ENCODE peak calls at places on chromosome 18, in five cellular contexts. I, Z, T, A and W are unnamed samples.

GRCh38 chr18:72948439-72948838 is 80.7 kb upstream of the NETO1 start:
- DNase-seq in I (no peak), Z (no peak), T (no peak), A (no peak), W (no peak)

GRCh38 chr18:3511980-3512379 is 62.0 kb downstream of the TGIF1 start:
- DNase-seq in I (no peak), Z (no peak), T (peak; percentile 86), A (no peak), W (no peak)

GRCh38 chr18:59787998-59788875 is 91.0 kb upstream of the CCBE1 start:
- DNase-seq in I (no peak), Z (peak; percentile 35), T (peak; percentile 77), A (no peak), W (no peak)

GRCh38 chr18:39341106-39341505 is 1775.5 kb upstream of the CELF4 start:
- DNase-seq in I (no peak), Z (no peak), T (no peak), A (no peak), W (no peak)

GRCh38 chr18:31102941-31103340 is 720 bp upstream of the DSC2 start:
- DNase-seq in I (no peak), Z (no peak), T (no peak), A (no peak), W (no peak)

GRCh38 chr18:70384181-70384790 is 95.4 kb downstream of the SOCS6 start:
- DNase-seq in I (no peak), Z (peak; percentile 92), T (peak; percentile 90), A (no peak), W (no peak)

GRCh38 chr18:35311506-35311905 is 21.5 kb upstream of the ZSCAN30 start:
- DNase-seq in I (no peak), Z (no peak), T (peak; percentile 11), A (no peak), W (no peak)

GRCh38 chr18:63882333-63883141 is 5.0 kb upstream of the SERPINB2 start:
- DNase-seq in I (no peak), Z (peak; percentile 67), T (peak; percentile 95), A (no peak), W (no peak)

GRCh38 chr18:47113796-47114540 is 36.3 kb downstream of the HDHD2 start:
- DNase-seq in I (peak; percentile 61), Z (no peak), T (peak; percentile 63), A (peak; percentile 63), W (no peak)

GRCh38 chr18:79577451-79578395 is 101.9 kb upstream of the CTDP1 start:
- DNase-seq in I (no peak), Z (no peak), T (peak; percentile 13), A (no peak), W (no peak)

GRCh38 chr18:22223961-22224322 is 54.6 kb downstream of the GATA6 start:
- DNase-seq in I (no peak), Z (no peak), T (no peak), A (no peak), W (no peak)

GRCh38 chr18:43081396-43081795 is 34.1 kb downstream of the RIT2 start:
- DNase-seq in I (no peak), Z (no peak), T (no peak), A (no peak), W (no peak)

GRCh38 chr18:40380657-40381441 is 1574.2 kb upstream of the PIK3C3 start:
- DNase-seq in I (no peak), Z (no peak), T (peak; percentile 74), A (peak; percentile 4), W (no peak)

GRCh38 chr18:58497845-58498244 is 131.0 kb downstream of the ALPK2 start:
- DNase-seq in I (no peak), Z (no peak), T (peak; percentile 28), A (no peak), W (no peak)

GRCh38 chr18:51337406-51337805 is 139.9 kb upstream of the MEX3C start:
- DNase-seq in I (no peak), Z (no peak), T (peak; percentile 2), A (no peak), W (no peak)

GRCh38 chr18:22912149-22912548 is 21.0 kb upstream of the RBBP8 start:
- DNase-seq in I (no peak), Z (no peak), T (no peak), A (no peak), W (no peak)

GRCh38 chr18:6069103-6069502 is 173.8 kb upstream of the TMEM200C start:
- DNase-seq in I (no peak), Z (no peak), T (no peak), A (no peak), W (no peak)

GRCh38 chr18:21064347-21064746 is 47.3 kb downstream of the ROCK1 start:
- DNase-seq in I (no peak), Z (no peak), T (peak; percentile 40), A (no peak), W (no peak)

GRCh38 chr18:31303771-31304170 is 14.2 kb upstream of the DSG1 start:
- DNase-seq in I (no peak), Z (no peak), T (no peak), A (no peak), W (no peak)

GRCh38 chr18:76771132-76771824 is 51.1 kb upstream of the ZNF236 start:
- DNase-seq in I (no peak), Z (no peak), T (no peak), A (peak; percentile 42), W (no peak)

GRCh38 chr18:59219672-59220163 is at the start of gene GRP:
- DNase-seq in I (peak; percentile 59), Z (no peak), T (no peak), A (peak; percentile 72), W (no peak)

GRCh38 chr18:37572736-37573135 is 7.1 kb upstream of the CELF4 start:
- DNase-seq in I (no peak), Z (no peak), T (no peak), A (no peak), W (no peak)

GRCh38 chr18:9042766-9043481 is 59.6 kb upstream of the NDUFV2 start:
- DNase-seq in I (no peak), Z (no peak), T (no peak), A (no peak), W (no peak)

GRCh38 chr18:23719634-23720201 is 30.5 kb downstream of the LAMA3 start:
- DNase-seq in I (no peak), Z (peak; percentile 87), T (peak; percentile 96), A (no peak), W (no peak)

GRCh38 chr18:73101977-73102376 is 234.2 kb upstream of the NETO1 start:
- DNase-seq in I (no peak), Z (no peak), T (no peak), A (no peak), W (no peak)

GRCh38 chr18:67468038-67468437 is 48.5 kb downstream of the DSEL start:
- DNase-seq in I (no peak), Z (no peak), T (no peak), A (no peak), W (peak; percentile 0)

GRCh38 chr18:657998-658946 is 819 bp downstream of the TYMS start:
- DNase-seq in I (peak; percentile 96), Z (peak; percentile 82), T (peak; percentile 94), A (peak; percentile 93), W (peak; percentile 88)

GRCh38 chr18:49613141-49613641 is 51.3 kb downstream of the LIPG start:
- DNase-seq in I (peak; percentile 88), Z (no peak), T (no peak), A (peak; percentile 89), W (no peak)

GRCh38 chr18:61581578-61582204 is 248.5 kb downstream of the CDH20 start:
- DNase-seq in I (peak; percentile 88), Z (peak; percentile 22), T (peak; percentile 67), A (peak; percentile 88), W (peak; percentile 2)
- H3K4me3 ChIP-seq in I (peak overlapping the region; percentile 72), Z (peak overlapping the region; percentile 39), T (peak overlapping the region; percentile 71), A (peak overlapping the region; percentile 47), W (no peak overlapping the region)

GRCh38 chr18:14089176-14089575 is 43.1 kb downstream of the ZNF519 start:
- DNase-seq in I (no peak), Z (no peak), T (no peak), A (no peak), W (no peak)
- TF ChIP-seq EZH2phosphoT487 in I (no peak), Z (no peak), T (no peak), A (no peak), W (no peak)

GRCh38 chr18:48192542-48192941 is 216.6 kb downstream of the ZBTB7C start:
- DNase-seq in I (no peak), Z (no peak), T (no peak), A (no peak), W (no peak)

GRCh38 chr18:48193521-48194251 is 215.5 kb downstream of the ZBTB7C start:
- DNase-seq in I (no peak), Z (no peak), T (peak; percentile 26), A (no peak), W (no peak)

GRCh38 chr18:48188609-48189008 is 220.6 kb downstream of the ZBTB7C start:
- DNase-seq in I (no peak), Z (no peak), T (no peak), A (no peak), W (no peak)

GRCh38 chr18:48190994-48191393 is 218.2 kb downstream of the ZBTB7C start:
- DNase-seq in I (no peak), Z (no peak), T (no peak), A (no peak), W (no peak)

GRCh38 chr18:48191494-48191893 is 217.7 kb downstream of the ZBTB7C start:
- DNase-seq in I (no peak), Z (no peak), T (no peak), A (peak; percentile 36), W (no peak)
- H3K4me3 ChIP-seq in I (no peak overlapping the region), Z (no peak overlapping the region), T (no peak overlapping the region), A (no peak overlapping the region), W (no peak overlapping the region)

GRCh38 chr18:74268175-74268574 is 23.6 kb downstream of the CYB5A start:
- DNase-seq in I (no peak), Z (no peak), T (no peak), A (no peak), W (no peak)

GRCh38 chr18:74266161-74266560 is 25.6 kb downstream of the CYB5A start:
- DNase-seq in I (no peak), Z (no peak), T (no peak), A (no peak), W (no peak)

GRCh38 chr18:74265546-74266098 is 26.1 kb downstream of the CYB5A start:
- DNase-seq in I (no peak), Z (no peak), T (no peak), A (no peak), W (no peak)

GRCh38 chr18:74261053-74261452 is 30.7 kb downstream of the CYB5A start:
- DNase-seq in I (no peak), Z (no peak), T (no peak), A (no peak), W (no peak)

GRCh38 chr18:74264303-74265020 is 27.3 kb downstream of the CYB5A start:
- DNase-seq in I (no peak), Z (no peak), T (no peak), A (no peak), W (no peak)
- TF ChIP-seq EZH2phosphoT487 in I (no peak), Z (no peak), T (no peak), A (no peak), W (no peak)

DNA sequence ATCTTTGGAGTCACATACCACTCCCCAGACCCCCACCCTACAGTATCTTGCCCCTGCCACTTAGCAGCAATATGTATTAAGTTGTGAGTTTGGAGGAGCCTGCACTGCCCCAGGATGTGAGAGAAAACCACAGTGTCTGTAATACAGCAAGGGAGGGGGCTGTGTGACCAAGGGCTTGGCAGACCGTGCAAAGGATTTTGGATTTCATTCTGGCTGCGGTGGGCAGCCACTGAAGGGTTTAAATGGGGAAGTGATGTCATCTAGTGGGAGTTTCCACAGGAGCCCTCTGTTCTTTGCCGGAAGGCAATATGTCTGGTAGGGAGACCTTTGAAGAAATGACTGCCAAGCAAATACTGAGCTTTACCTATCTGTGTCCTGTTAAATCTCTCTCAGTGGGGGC is 202.4 kb downstream of the FHOD3 start:
- DNase-seq in I (no peak), Z (no peak), T (no peak), A (no peak), W (no peak)
- H3K4me3 ChIP-seq in I (no peak overlapping the region), Z (no peak overlapping the region), T (no peak overlapping the region), A (no peak overlapping the region), W (no peak overlapping the region)